ENCODE peak calls at places on chromosomes 11 and 22, in eight cellular contexts. E, O, L, X, F, S, P and I are unnamed samples. For H3K9me3, the result is how much of the 10 kb centered on the place peaks cover.

GRCh38 chr11:63536669-63537292 is at the start of gene PLAAT4:
- DNase-seq in E (peak), O (no peak), L (no peak), X (peak), F (peak), S (peak), P (no peak), I (no peak)

GRCh38 chr22:46833228-46833627 is 70.8 kb downstream of the TBC1D22A start:
- DNase-seq in E (no peak), O (no peak), L (peak), X (no peak), F (peak), S (peak), P (peak), I (no peak)

GRCh38 chr11:128587415-128587814 is at the start of gene ETS1:
- DNase-seq in E (no peak), O (no peak), L (no peak), X (no peak), F (no peak), S (no peak), P (peak), I (no peak)

GRCh38 chr11:11709447-11710239 is 87.8 kb upstream of the GALNT18 start:
- DNase-seq in E (no peak), O (no peak), L (no peak), X (no peak), F (no peak), S (no peak), P (no peak), I (no peak)

GRCh38 chr11:74276581-74276980 is 34.9 kb downstream of the P4HA3 start:
- DNase-seq in E (no peak), O (no peak), L (no peak), X (no peak), F (no peak), S (peak), P (no peak), I (no peak)

GRCh38 chr11:130212431-130212961 is 52.9 kb downstream of the ST14 start:
- DNase-seq in E (peak), O (no peak), L (no peak), X (no peak), F (peak), S (no peak), P (peak), I (no peak)

GRCh38 chr11:121194731-121195596 is 93.9 kb downstream of the TECTA start:
- DNase-seq in E (peak), O (no peak), L (peak), X (peak), F (no peak), S (peak), P (peak), I (peak)

GRCh38 chr11:103528596-103528995 is 419.4 kb downstream of the DYNC2H1 start:
- DNase-seq in E (no peak), O (no peak), L (no peak), X (no peak), F (no peak), S (peak), P (no peak), I (no peak)

GRCh38 chr11:76459299-76459698 is 14.5 kb downstream of the EMSY start:
- DNase-seq in E (no peak), O (no peak), L (peak), X (no peak), F (no peak), S (peak), P (no peak), I (no peak)

GRCh38 chr22:39318507-39319283 is 728 bp downstream of the RPL3 start:
- DNase-seq in E (peak), O (peak), L (no peak), X (peak), F (no peak), S (peak), P (no peak), I (peak)

GRCh38 chr11:13249992-13250391 is 27.6 kb upstream of the BMAL1 start:
- DNase-seq in E (no peak), O (no peak), L (no peak), X (no peak), F (no peak), S (peak), P (no peak), I (no peak)

GRCh38 chr22:27296091-27296675 is 505.4 kb downstream of the MN1 start:
- DNase-seq in E (no peak), O (no peak), L (no peak), X (no peak), F (no peak), S (no peak), P (no peak), I (no peak)

GRCh38 chr22:26672060-26672471 is 14.7 kb downstream of the MIAT start:
- DNase-seq in E (no peak), O (no peak), L (no peak), X (peak), F (no peak), S (no peak), P (no peak), I (no peak)

GRCh38 chr11:10490398-10491232 is 35.6 kb downstream of the AMPD3 start:
- DNase-seq in E (peak), O (peak), L (peak), X (no peak), F (no peak), S (peak), P (peak), I (peak)

GRCh38 chr11:45272701-45273100 is 13.4 kb downstream of the SYT13 start:
- DNase-seq in E (no peak), O (no peak), L (no peak), X (no peak), F (no peak), S (no peak), P (no peak), I (no peak)

GRCh38 chr11:114185436-114185835 is 110.8 kb upstream of the NNMT start:
- DNase-seq in E (no peak), O (peak), L (no peak), X (peak), F (no peak), S (no peak), P (no peak), I (no peak)

GRCh38 chr11:111561801-111562325 is 21.3 kb downstream of the LAYN start:
- DNase-seq in E (no peak), O (no peak), L (no peak), X (no peak), F (no peak), S (peak), P (no peak), I (no peak)

GRCh38 chr22:41028841-41029240 is 63.6 kb upstream of the EP300 start:
- DNase-seq in E (no peak), O (no peak), L (no peak), X (no peak), F (no peak), S (peak), P (no peak), I (no peak)

GRCh38 chr11:6856871-6857270 is 6.0 kb upstream of the OR10A2 start:
- DNase-seq in E (no peak), O (no peak), L (no peak), X (no peak), F (no peak), S (no peak), P (no peak), I (no peak)

GRCh38 chr22:44520695-44521094 is 22.7 kb upstream of the RTL6 start:
- DNase-seq in E (no peak), O (no peak), L (no peak), X (no peak), F (no peak), S (peak), P (no peak), I (no peak)

GRCh38 chr11:111097191-111097590 is 148.3 kb upstream of the POU2AF2 start:
- DNase-seq in E (peak), O (peak), L (peak), X (no peak), F (no peak), S (no peak), P (peak), I (no peak)

GRCh38 chr11:68137833-68138232 is 16.6 kb upstream of the CHKA start:
- DNase-seq in E (no peak), O (no peak), L (no peak), X (no peak), F (no peak), S (peak), P (no peak), I (no peak)

GRCh38 chr11:64856382-64857227 is 12.2 kb upstream of the CDC42BPG start:
- DNase-seq in E (peak), O (peak), L (peak), X (peak), F (no peak), S (peak), P (no peak), I (no peak)

GRCh38 chr11:23988381-23989006 is 508.4 kb upstream of the LUZP2 start:
- DNase-seq in E (no peak), O (no peak), L (no peak), X (no peak), F (no peak), S (peak), P (no peak), I (no peak)

GRCh38 chr11:105220175-105220574 is 80.6 kb upstream of the CARD18 start:
- DNase-seq in E (no peak), O (no peak), L (no peak), X (no peak), F (no peak), S (no peak), P (no peak), I (no peak)

GRCh38 chr11:130052556-130052955 is 17.1 kb upstream of the APLP2 start:
- DNase-seq in E (no peak), O (no peak), L (no peak), X (no peak), F (no peak), S (peak), P (no peak), I (no peak)

GRCh38 chr11:34613015-34613414 is 7.9 kb upstream of the EHF start:
- DNase-seq in E (no peak), O (no peak), L (no peak), X (no peak), F (no peak), S (no peak), P (no peak), I (no peak)

GRCh38 chr22:17774206-17774927 is at the start of gene BID:
- DNase-seq in E (no peak), O (peak), L (no peak), X (peak), F (peak), S (peak), P (peak), I (no peak)

GRCh38 chr22:22458387-22458786 is 50.2 kb downstream of the ZNF280B start:
- DNase-seq in E (no peak), O (no peak), L (no peak), X (no peak), F (no peak), S (no peak), P (no peak), I (no peak)
- H3K9me3 ChIP-seq in E (under half), O (under half), L (under half), X (under half), F (under half), S (under half), P (under half), I (under half)

GRCh38 chr11:3359092-3359824 is 19.7 kb downstream of the ZNF195 start:
- DNase-seq in E (no peak), O (no peak), L (no peak), X (no peak), F (no peak), S (no peak), P (no peak), I (no peak)
- H3K9me3 ChIP-seq in E (under half), O (half or more), L (half or more), X (half or more), F (under half), S (half or more), P (half or more), I (under half)

GRCh38 chr22:48804811-48805301 is 1022.8 kb downstream of the BRD1 start:
- DNase-seq in E (no peak), O (no peak), L (no peak), X (no peak), F (peak), S (no peak), P (no peak), I (no peak)
- H3K9me3 ChIP-seq in E (under half), O (under half), L (under half), X (under half), F (under half), S (under half), P (under half), I (under half)

GRCh38 chr22:48781391-48781790 is 1046.3 kb downstream of the BRD1 start:
- DNase-seq in E (no peak), O (no peak), L (no peak), X (no peak), F (no peak), S (no peak), P (peak), I (peak)
- H3K9me3 ChIP-seq in E (under half), O (under half), L (under half), X (under half), F (under half), S (under half), P (under half), I (under half)

GRCh38 chr11:1238767-1239595 is 16.1 kb downstream of the MUC5B start:
- DNase-seq in E (no peak), O (no peak), L (no peak), X (no peak), F (peak), S (no peak), P (peak), I (no peak)
- H3K9me3 ChIP-seq in E (under half), O (under half), L (under half), X (under half), F (under half), S (under half), P (under half), I (under half)

GRCh38 chr11:57203882-57204281 is 22.1 kb downstream of the LRRC55 start:
- DNase-seq in E (no peak), O (no peak), L (no peak), X (no peak), F (no peak), S (no peak), P (no peak), I (no peak)

GRCh38 chr11:57199330-57199729 is 17.6 kb downstream of the LRRC55 start:
- DNase-seq in E (no peak), O (no peak), L (no peak), X (no peak), F (no peak), S (no peak), P (no peak), I (no peak)

GRCh38 chr11:57202282-57202681 is 20.5 kb downstream of the LRRC55 start:
- DNase-seq in E (no peak), O (peak), L (no peak), X (no peak), F (no peak), S (no peak), P (no peak), I (no peak)

GRCh38 chr11:57203359-57203758 is 21.6 kb downstream of the LRRC55 start:
- DNase-seq in E (peak), O (peak), L (no peak), X (no peak), F (no peak), S (no peak), P (no peak), I (peak)

GRCh38 chr11:57200937-57201336 is 19.2 kb downstream of the LRRC55 start:
- DNase-seq in E (no peak), O (peak), L (no peak), X (no peak), F (no peak), S (no peak), P (no peak), I (no peak)
- H3K9me3 ChIP-seq in E (under half), O (under half), L (under half), X (under half), F (under half), S (under half), P (under half), I (under half)

DNA sequence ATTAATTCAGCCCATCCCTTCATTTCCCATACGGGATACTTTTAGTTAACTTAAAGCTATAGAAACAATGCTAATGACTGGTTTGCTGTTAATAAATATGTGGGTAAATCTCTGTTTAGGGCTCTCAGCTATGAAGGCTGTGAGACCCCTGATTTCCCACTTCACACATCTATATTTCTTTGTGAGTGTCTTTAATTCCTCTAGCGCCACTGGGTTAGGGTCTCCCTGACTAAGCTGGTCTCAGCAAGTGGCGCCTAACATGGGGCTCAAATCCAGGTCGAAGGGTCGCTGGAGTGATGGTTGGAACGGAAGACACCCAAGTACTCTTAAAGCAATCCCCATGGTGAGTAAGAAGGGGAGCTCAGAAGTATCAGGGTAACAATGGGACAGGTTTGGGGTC is 14.4 kb upstream of the OOSP1 start:
- DNase-seq in E (no peak), O (no peak), L (no peak), X (no peak), F (no peak), S (no peak), P (peak), I (no peak)
- H3K9me3 ChIP-seq in E (under half), O (under half), L (under half), X (under half), F (under half), S (under half), P (under half), I (under half)

GRCh38 chr22:48819991-48820390 is 1007.7 kb downstream of the BRD1 start:
- DNase-seq in E (no peak), O (no peak), L (no peak), X (no peak), F (peak), S (no peak), P (no peak), I (no peak)
- H3K9me3 ChIP-seq in E (under half), O (under half), L (under half), X (under half), F (under half), S (under half), P (under half), I (under half)

GRCh38 chr11:91326751-91327150 is 897.9 kb upstream of the FAT3 start:
- DNase-seq in E (no peak), O (no peak), L (no peak), X (no peak), F (no peak), S (no peak), P (no peak), I (no peak)
- H3K9me3 ChIP-seq in E (under half), O (under half), L (under half), X (under half), F (under half), S (under half), P (under half), I (under half)

GRCh38 chr22:48896766-48897637 is 930.7 kb downstream of the BRD1 start:
- DNase-seq in E (no peak), O (no peak), L (no peak), X (no peak), F (no peak), S (no peak), P (no peak), I (no peak)
- H3K9me3 ChIP-seq in E (under half), O (under half), L (under half), X (under half), F (under half), S (under half), P (under half), I (under half)